ENCODE peak calls at places on chromosomes 5 and 9, in seven cellular contexts. V, O, E, I, B, R and G are unnamed samples.
A peak's percentile ranks its signal among the peaks of the same experiment; 100 is the strongest.

GRCh38 chr5:39167141-39167972 is 52.0 kb downstream of the FYB1 start:
- DNase-seq in V (peak; percentile 28), O (no peak), E (no peak), I (peak; percentile 28), B (peak; percentile 24), R (no peak), G (no peak)

GRCh38 chr5:134586866-134587524 is 45.6 kb downstream of the SAR1B start:
- DNase-seq in V (peak; percentile 71), O (peak; percentile 94), E (peak; percentile 91), I (peak; percentile 75), B (peak; percentile 93), R (peak; percentile 43), G (peak; percentile 75)

GRCh38 chr9:135098400-135099105 is 11.1 kb downstream of the OLFM1 start:
- DNase-seq in V (no peak), O (no peak), E (no peak), I (peak; percentile 7), B (no peak), R (no peak), G (peak; percentile 53)

GRCh38 chr9:86413966-86414880 is 60.0 kb upstream of the TUT7 start:
- DNase-seq in V (peak; percentile 50), O (no peak), E (no peak), I (peak; percentile 47), B (peak; percentile 43), R (no peak), G (peak; percentile 28)

GRCh38 chr5:60207031-60207430 is 313.5 kb upstream of the PDE4D start:
- DNase-seq in V (no peak), O (no peak), E (no peak), I (no peak), B (no peak), R (no peak), G (no peak)

GRCh38 chr9:137477778-137478612 is 18.9 kb upstream of the NSMF start:
- DNase-seq in V (no peak), O (peak; percentile 69), E (no peak), I (no peak), B (no peak), R (no peak), G (no peak)

GRCh38 chr5:31393126-31393525 is 138.8 kb downstream of the DROSHA start:
- DNase-seq in V (no peak), O (no peak), E (no peak), I (no peak), B (no peak), R (no peak), G (no peak)

GRCh38 chr9:112355305-112355953 is 22.0 kb upstream of the PTBP3 start:
- DNase-seq in V (no peak), O (no peak), E (no peak), I (no peak), B (no peak), R (no peak), G (no peak)

GRCh38 chr5:63262191-63262981 is 683.8 kb downstream of the LRRC70 start:
- DNase-seq in V (peak; percentile 44), O (no peak), E (no peak), I (peak; percentile 74), B (peak; percentile 11), R (no peak), G (no peak)

GRCh38 chr5:16952968-16953671 is 17.0 kb upstream of the MYO10 start:
- DNase-seq in V (no peak), O (no peak), E (no peak), I (no peak), B (no peak), R (no peak), G (no peak)

GRCh38 chr5:80569086-80569960 is 757 bp downstream of the ANKRD34B start:
- DNase-seq in V (no peak), O (peak; percentile 77), E (no peak), I (no peak), B (no peak), R (no peak), G (no peak)

GRCh38 chr5:150670275-150670960 is 9.4 kb downstream of the MYOZ3 start:
- DNase-seq in V (no peak), O (no peak), E (no peak), I (no peak), B (no peak), R (no peak), G (no peak)

GRCh38 chr5:152142845-152143469 is 218.3 kb upstream of the GLRA1 start:
- DNase-seq in V (peak; percentile 50), O (peak; percentile 79), E (no peak), I (peak; percentile 47), B (peak; percentile 60), R (peak; percentile 10), G (peak; percentile 35)

GRCh38 chr9:4596165-4596922 is 65.8 kb upstream of the PLPP6 start:
- DNase-seq in V (no peak), O (no peak), E (no peak), I (peak; percentile 89), B (no peak), R (no peak), G (no peak)

GRCh38 chr9:127509955-127510299 is 58.6 kb downstream of the LRSAM1 start:
- DNase-seq in V (no peak), O (no peak), E (no peak), I (no peak), B (no peak), R (no peak), G (no peak)

GRCh38 chr5:123511290-123511647 is 708 bp upstream of the CSNK1G3 start:
- DNase-seq in V (peak; percentile 70), O (no peak), E (no peak), I (no peak), B (no peak), R (no peak), G (peak; percentile 55)

GRCh38 chr5:44536650-44537260 is 147.5 kb upstream of the FGF10 start:
- DNase-seq in V (peak; percentile 17), O (no peak), E (no peak), I (peak; percentile 28), B (peak; percentile 29), R (peak; percentile 3), G (peak; percentile 8)

GRCh38 chr5:180090769-180091546 is 19.4 kb upstream of the RNF130 start:
- DNase-seq in V (peak; percentile 14), O (no peak), E (no peak), I (peak; percentile 43), B (peak; percentile 75), R (no peak), G (no peak)

GRCh38 chr9:122168356-122168755 is 8.6 kb downstream of the MORN5 start:
- DNase-seq in V (no peak), O (no peak), E (peak; percentile 11), I (peak; percentile 73), B (no peak), R (no peak), G (no peak)

GRCh38 chr5:56908942-56909293 is 478 bp upstream of the SETD9 start:
- DNase-seq in V (no peak), O (no peak), E (no peak), I (no peak), B (no peak), R (peak; percentile 22), G (peak; percentile 52)
- TF ChIP-seq POLR2A in V (no peak), O (no peak), E (no peak), I (no peak), B (no peak), R (no peak), G (no peak)

GRCh38 chr5:73625905-73626811 is at the start of gene ARHGEF28:
- DNase-seq in V (peak; percentile 28), O (peak; percentile 83), E (no peak), I (peak; percentile 47), B (peak; percentile 77), R (peak; percentile 42), G (peak; percentile 72)
- TF ChIP-seq POLR2A in V (no peak), O (no peak), E (no peak), I (peak; percentile 92), B (peak; percentile 40), R (no peak), G (peak; percentile 45)

GRCh38 chr9:133149130-133150015 is 14.3 kb downstream of the GBGT1 start:
- DNase-seq in V (peak; percentile 88), O (peak; percentile 96), E (peak; percentile 93), I (peak; percentile 92), B (peak; percentile 96), R (peak; percentile 87), G (peak; percentile 100)
- TF ChIP-seq POLR2A in V (no peak), O (no peak), E (no peak), I (peak; percentile 32), B (peak; percentile 52), R (peak; percentile 66), G (peak; percentile 42)

DNA sequence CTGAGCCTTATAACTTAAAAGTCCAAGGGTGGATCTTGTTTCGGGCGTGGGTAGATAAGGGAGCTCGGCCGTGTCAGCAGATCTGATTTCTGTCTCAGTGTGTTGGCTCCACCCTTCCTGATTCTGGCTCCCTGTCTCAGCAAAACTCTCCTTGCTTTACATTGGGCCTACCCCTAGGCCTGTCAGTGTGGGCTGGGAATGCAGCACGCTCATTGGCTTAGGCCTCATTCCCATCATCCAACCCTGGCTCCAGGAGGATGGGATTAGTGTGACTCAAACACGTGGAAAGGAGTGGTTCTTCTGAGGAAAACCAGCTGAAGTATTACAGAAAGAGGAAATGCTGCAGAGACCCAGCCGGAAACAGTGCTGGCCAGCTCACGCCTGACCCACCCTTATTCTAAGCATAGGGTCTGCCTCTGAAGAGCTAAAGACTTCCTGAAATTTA is 59.9 kb downstream of the ZFAND5 start:
- DNase-seq in V (peak; percentile 92), O (peak; percentile 87), E (no peak), I (peak; percentile 95), B (peak; percentile 99), R (peak; percentile 67), G (peak; percentile 92)
- TF ChIP-seq POLR2A in V (no peak), O (no peak), E (no peak), I (peak; percentile 50), B (peak; percentile 61), R (peak; percentile 83), G (peak; percentile 31)

DNA sequence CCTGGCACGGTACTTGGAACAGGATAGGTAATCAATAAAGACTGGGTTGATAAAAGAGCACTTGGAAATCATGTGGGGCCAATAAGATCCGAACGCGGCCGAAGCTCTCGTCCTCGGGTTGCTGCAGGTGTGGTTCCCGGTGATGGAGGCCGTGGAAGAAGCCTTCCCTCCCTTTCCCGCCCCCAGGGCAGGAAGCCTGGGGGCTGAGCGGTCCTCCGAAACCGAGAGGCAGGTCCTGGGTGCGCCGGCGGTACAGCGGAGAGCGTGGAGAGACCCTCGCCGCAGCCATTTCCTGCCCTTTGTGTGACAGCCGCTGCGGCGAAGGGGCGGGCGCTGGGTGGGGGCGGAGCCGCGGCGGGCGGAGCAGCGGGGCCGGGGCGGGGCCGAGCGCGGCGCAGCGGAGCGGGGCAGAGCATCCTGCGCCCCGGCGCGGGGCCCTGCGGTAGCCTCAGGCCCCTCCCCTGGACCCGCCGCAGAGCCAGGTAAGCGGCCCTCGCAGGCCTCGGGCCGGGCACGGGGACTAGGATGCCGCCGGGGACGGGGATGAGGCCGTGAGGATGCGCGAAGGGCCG is at the start of gene CYFIP2:
- DNase-seq in V (peak; percentile 4), O (peak; percentile 96), E (no peak), I (peak; percentile 30), B (peak; percentile 19), R (no peak), G (peak; percentile 42)
- TF ChIP-seq POLR2A in V (no peak), O (peak; percentile 75), E (no peak), I (no peak), B (no peak), R (no peak), G (no peak)

GRCh38 chr9:129139233-129139992 is 28.2 kb downstream of the PTPA start:
- DNase-seq in V (peak; percentile 84), O (peak; percentile 88), E (peak; percentile 91), I (peak; percentile 86), B (peak; percentile 88), R (peak; percentile 71), G (peak; percentile 82)
- TF ChIP-seq POLR2A in V (peak; percentile 24), O (no peak), E (no peak), I (peak; percentile 38), B (no peak), R (no peak), G (no peak)